ENCODE peak calls at places on chromosomes 4 and X, in four cellular contexts. E is stomach; P is CD8-positive, alpha-beta T cell; O is neuronal stem cell. N is an unnamed sample.

GRCh38 chr4:153488006-153488718 is 22.0 kb downstream of the TMEM131L start:
- DNase-seq in E (no peak), P (peak), O (no peak), N (peak)

GRCh38 chr4:108596389-108596788 is 24.0 kb upstream of the RPL34 start:
- DNase-seq in E (no peak), P (no peak), O (no peak), N (no peak)

GRCh38 chr4:48943387-48943786 is 36.8 kb upstream of the OCIAD2 start:
- DNase-seq in E (no peak), P (no peak), O (no peak), N (no peak)

GRCh38 chr4:88008133-88008621 is 742 bp downstream of the PKD2 start:
- DNase-seq in E (peak), P (no peak), O (peak), N (peak)

GRCh38 chrX:103831803-103832544 is at the start of gene RAB9B:
- DNase-seq in E (peak), P (no peak), O (peak), N (peak)

GRCh38 chr4:7210818-7211217 is 18.5 kb downstream of the SORCS2 start:
- DNase-seq in E (no peak), P (no peak), O (no peak), N (no peak)

GRCh38 chr4:185932491-185932890 is 120.5 kb upstream of the SORBS2 start:
- DNase-seq in E (no peak), P (no peak), O (no peak), N (no peak)

GRCh38 chrX:20913760-20914159 is 460.5 kb upstream of the CNKSR2 start:
- DNase-seq in E (no peak), P (no peak), O (peak), N (peak)

GRCh38 chr4:94814237-94814636 is 56.5 kb downstream of the BMPR1B start:
- DNase-seq in E (no peak), P (no peak), O (no peak), N (no peak)

GRCh38 chr4:102449751-102450352 is 51.3 kb upstream of the NFKB1 start:
- DNase-seq in E (peak), P (peak), O (peak), N (peak)

GRCh38 chrX:9807355-9808182 is 21.3 kb downstream of the SHROOM2 start:
- DNase-seq in E (peak), P (no peak), O (no peak), N (no peak)

GRCh38 chrX:19876962-19877361 is 10.4 kb downstream of the SH3KBP1 start:
- DNase-seq in E (no peak), P (no peak), O (no peak), N (no peak)

GRCh38 chr4:164977243-164978164 is at the start of gene TRIM61:
- DNase-seq in E (no peak), P (peak), O (peak), N (no peak)

GRCh38 chr4:66927937-66928336 is 617.4 kb downstream of the CENPC start:
- DNase-seq in E (no peak), P (no peak), O (peak), N (no peak)

GRCh38 chrX:21990812-21991211 is 41.3 kb upstream of the PHEX start:
- DNase-seq in E (no peak), P (no peak), O (no peak), N (no peak)

GRCh38 chr4:31114821-31115220 is 394.7 kb downstream of the PCDH7 start:
- DNase-seq in E (no peak), P (no peak), O (no peak), N (no peak)

GRCh38 chr4:27057053-27057452 is 196.4 kb downstream of the STIM2 start:
- DNase-seq in E (no peak), P (no peak), O (no peak), N (no peak)

GRCh38 chr4:169922632-169923276 is 103.4 kb downstream of the MFAP3L start:
- DNase-seq in E (no peak), P (no peak), O (no peak), N (no peak)

GRCh38 chr4:112813790-112814189 is 176.8 kb downstream of the LARP7 start:
- DNase-seq in E (no peak), P (no peak), O (peak), N (no peak)

GRCh38 chr4:113657834-113658233 is 103.7 kb downstream of the CAMK2D start:
- DNase-seq in E (no peak), P (no peak), O (no peak), N (no peak)

GRCh38 chrX:141467442-141467841 is 117.1 kb downstream of the SPANXA1 start:
- DNase-seq in E (no peak), P (no peak), O (no peak), N (no peak)

GRCh38 chrX:3244203-3244743 is 102.2 kb downstream of the MXRA5 start:
- DNase-seq in E (no peak), P (no peak), O (no peak), N (no peak)

GRCh38 chr4:65845169-65845568 is 174.9 kb upstream of the EPHA5 start:
- DNase-seq in E (no peak), P (no peak), O (no peak), N (no peak)

GRCh38 chr4:141028024-141028529 is 105.2 kb downstream of the RNF150 start:
- DNase-seq in E (no peak), P (no peak), O (no peak), N (no peak)

GRCh38 chrX:153773218-153773611 is 7.6 kb upstream of the SRPK3 start:
- DNase-seq in E (no peak), P (no peak), O (no peak), N (no peak)

GRCh38 chr4:123986268-123986798 is 589.7 kb downstream of the SPRY1 start:
- DNase-seq in E (no peak), P (no peak), O (no peak), N (no peak)

GRCh38 chr4:73620115-73620792 is at the start of gene RASSF6:
- DNase-seq in E (peak), P (no peak), O (peak), N (no peak)

GRCh38 chr4:112141366-112142138 is 3.7 kb upstream of the FAM241A start:
- DNase-seq in E (no peak), P (no peak), O (no peak), N (no peak)

GRCh38 chrX:103628386-103629290 is at the start of gene TCEAL1:
- DNase-seq in E (peak), P (peak), O (peak), N (peak)

GRCh38 chr4:182827981-182828677 is 89.1 kb downstream of the DCTD start:
- DNase-seq in E (no peak), P (no peak), O (no peak), N (no peak)

GRCh38 chrX:24371391-24371972 is 11.0 kb downstream of the SUPT20HL1 start:
- DNase-seq in E (peak), P (peak), O (peak), N (peak)

GRCh38 chrX:9897761-9898161 is 69.4 kb upstream of the CLDN34 start:
- DNase-seq in E (peak), P (no peak), O (no peak), N (no peak)

GRCh38 chr4:23232987-23233386 is 540.2 kb downstream of the GBA3 start:
- DNase-seq in E (no peak), P (no peak), O (no peak), N (no peak)

GRCh38 chr4:185256444-185256843 is 47.0 kb downstream of the SNX25 start:
- DNase-seq in E (no peak), P (no peak), O (no peak), N (no peak)

GRCh38 chrX:68440940-68441339 is 7.6 kb upstream of the OPHN1 start:
- DNase-seq in E (peak), P (no peak), O (no peak), N (no peak)

GRCh38 chr4:181838253-181838652 is 404.9 kb upstream of the TENM3 start:
- DNase-seq in E (no peak), P (no peak), O (no peak), N (no peak)

GRCh38 chr4:108849611-108850406 is 87.0 kb upstream of the ETNPPL start:
- DNase-seq in E (no peak), P (no peak), O (no peak), N (peak)

GRCh38 chr4:53706422-53707032 is 115.2 kb upstream of the LNX1 start:
- DNase-seq in E (no peak), P (no peak), O (peak), N (no peak)

GRCh38 chr4:137124278-137124932 is 407.9 kb downstream of the PCDH18 start:
- DNase-seq in E (no peak), P (no peak), O (peak), N (no peak)

GRCh38 chr4:139655116-139655515 is 10.5 kb upstream of the MGST2 start:
- DNase-seq in E (no peak), P (no peak), O (no peak), N (peak)

GRCh38 chr4:139654516-139654915 is 11.1 kb upstream of the MGST2 start:
- DNase-seq in E (no peak), P (no peak), O (no peak), N (no peak)

GRCh38 chr4:139658185-139658584 is 7.4 kb upstream of the MGST2 start:
- DNase-seq in E (no peak), P (no peak), O (no peak), N (no peak)

GRCh38 chr4:139658983-139659382 is 6.6 kb upstream of the MGST2 start:
- DNase-seq in E (no peak), P (no peak), O (no peak), N (no peak)

GRCh38 chr4:139656614-139657486 is 8.8 kb upstream of the MGST2 start:
- DNase-seq in E (peak), P (peak), O (peak), N (peak)
- H3K4me3 ChIP-seq in E (no peak), P (no peak), O (no peak), N (no peak)

GRCh38 chr4:5878359-5878758 is 14.5 kb downstream of the CRMP1 start:
- DNase-seq in E (no peak), P (no peak), O (no peak), N (no peak)
- H3K4me3 ChIP-seq in E (no peak), P (no peak), O (no peak), N (no peak)

GRCh38 chr4:156971168-156971601 is 414 bp downstream of the PDGFC start:
- DNase-seq in E (peak), P (no peak), O (no peak), N (no peak)

GRCh38 chr4:156970501-156971167 is 965 bp downstream of the PDGFC start:
- DNase-seq in E (peak), P (no peak), O (peak), N (no peak)

GRCh38 chr4:156968479-156968984 is 3.1 kb downstream of the PDGFC start:
- DNase-seq in E (peak), P (no peak), O (peak), N (peak)

GRCh38 chr4:156971623-156972369 is at the start of gene PDGFC:
- DNase-seq in E (peak), P (no peak), O (peak), N (no peak)

GRCh38 chr4:156969136-156969535 is 2.5 kb downstream of the PDGFC start:
- DNase-seq in E (no peak), P (no peak), O (no peak), N (no peak)
- H3K4me3 ChIP-seq in E (peak), P (no peak), O (peak), N (no peak)

GRCh38 chr4:62952366-62952765 is 1456.9 kb downstream of the TECRL start:
- DNase-seq in E (no peak), P (no peak), O (peak), N (no peak)
- H3K4me3 ChIP-seq in E (no peak), P (no peak), O (no peak), N (no peak)

N was measured in DND-41.